ENCODE peak calls at places on chromosome X, in four cellular contexts. X, W, S and R are unnamed samples.

GRCh38 chrX:45619290-45619689 is 418.6 kb upstream of the DIPK2B start:
- DNase-seq in X (no peak), W (no peak), S (peak), R (no peak)

GRCh38 chrX:86148594-86148993 is 343 bp downstream of the DACH2 start:
- DNase-seq in X (no peak), W (no peak), S (no peak), R (no peak)

GRCh38 chrX:57241967-57242366 is 44.5 kb upstream of the FAAH2 start:
- DNase-seq in X (no peak), W (no peak), S (no peak), R (no peak)

GRCh38 chrX:11597479-11597878 is 68.2 kb downstream of the ARHGAP6 start:
- DNase-seq in X (no peak), W (no peak), S (no peak), R (no peak)

GRCh38 chrX:70129811-70130210 is 3.4 kb upstream of the IGBP1 start:
- DNase-seq in X (no peak), W (no peak), S (no peak), R (no peak)

GRCh38 chrX:10794203-10794630 is 173.8 kb upstream of the MID1 start:
- DNase-seq in X (no peak), W (no peak), S (no peak), R (no peak)

GRCh38 chrX:9995855-9996339 is 28.7 kb downstream of the CLDN34 start:
- DNase-seq in X (peak), W (peak), S (peak), R (peak)

GRCh38 chrX:154490021-154490413 is 412 bp downstream of the SLC10A3 start:
- DNase-seq in X (peak), W (no peak), S (no peak), R (peak)

GRCh38 chrX:6226053-6226645 is 2.5 kb downstream of the NLGN4X start:
- DNase-seq in X (no peak), W (no peak), S (no peak), R (no peak)

GRCh38 chrX:25028726-25029125 is 13.0 kb upstream of the ARX start:
- DNase-seq in X (no peak), W (no peak), S (peak), R (no peak)

GRCh38 chrX:64206556-64207162 is 1.2 kb upstream of the AMER1 start:
- DNase-seq in X (peak), W (no peak), S (no peak), R (peak)

GRCh38 chrX:70505451-70505841 is 60.8 kb downstream of the DLG3 start:
- DNase-seq in X (no peak), W (no peak), S (no peak), R (no peak)

GRCh38 chrX:150870487-150871340 is 27.8 kb downstream of the CD99L2 start:
- DNase-seq in X (no peak), W (no peak), S (no peak), R (no peak)

GRCh38 chrX:1239681-1240142 is 27.3 kb upstream of the CRLF2 start:
- DNase-seq in X (no peak), W (peak), S (no peak), R (peak)

GRCh38 chrX:154315416-154315815 is 19.8 kb downstream of the TKTL1 start:
- DNase-seq in X (no peak), W (no peak), S (no peak), R (no peak)

GRCh38 chrX:65900850-65901844 is 138.7 kb downstream of the VSIG4 start:
- DNase-seq in X (no peak), W (no peak), S (no peak), R (no peak)

GRCh38 chrX:73768886-73769285 is 205.9 kb downstream of the CHIC1 start:
- DNase-seq in X (no peak), W (no peak), S (no peak), R (no peak)

GRCh38 chrX:46236411-46236810 is 308.8 kb downstream of the ZNF674 start:
- DNase-seq in X (no peak), W (no peak), S (no peak), R (no peak)

GRCh38 chrX:154093965-154094364 is 3.6 kb downstream of the MECP2 start:
- DNase-seq in X (no peak), W (no peak), S (no peak), R (no peak)

GRCh38 chrX:151929131-151929530 is 16.4 kb downstream of the MAGEA4 start:
- DNase-seq in X (no peak), W (no peak), S (no peak), R (no peak)

GRCh38 chrX:127138218-127138617 is 318.7 kb downstream of the PRR32 start:
- DNase-seq in X (no peak), W (no peak), S (no peak), R (no peak)

GRCh38 chrX:1535241-1536041 is 1.5 kb downstream of the P2RY8 start:
- DNase-seq in X (peak), W (peak), S (no peak), R (peak)

GRCh38 chrX:77788050-77788449 is 2.0 kb upstream of the ATRX start:
- DNase-seq in X (peak), W (no peak), S (peak), R (peak)

GRCh38 chrX:65697915-65698796 is 30.7 kb downstream of the MSN start:
- DNase-seq in X (peak), W (no peak), S (no peak), R (peak)

GRCh38 chrX:152806035-152806434 is 24.5 kb downstream of the CETN2 start:
- DNase-seq in X (no peak), W (no peak), S (no peak), R (no peak)

GRCh38 chrX:110391086-110391485 is 32.4 kb downstream of the RTL9 start:
- DNase-seq in X (no peak), W (no peak), S (no peak), R (no peak)

GRCh38 chrX:153551135-153551534 is 33.7 kb downstream of the ATP2B3 start:
- DNase-seq in X (no peak), W (no peak), S (peak), R (no peak)

GRCh38 chrX:114611018-114611619 is 27.2 kb downstream of the HTR2C start:
- DNase-seq in X (peak), W (no peak), S (no peak), R (peak)

GRCh38 chrX:23333842-23334535 is 660 bp upstream of the PTCHD1 start:
- DNase-seq in X (no peak), W (peak), S (no peak), R (no peak)

GRCh38 chrX:55056820-55057690 is 17.8 kb upstream of the PAGE2B start:
- DNase-seq in X (no peak), W (no peak), S (peak), R (peak)

GRCh38 chrX:9626379-9626778 is 139.3 kb downstream of the GPR143 start:
- DNase-seq in X (no peak), W (no peak), S (no peak), R (no peak)

GRCh38 chrX:132636080-132636479 is 147.2 kb upstream of the MBNL3 start:
- DNase-seq in X (no peak), W (no peak), S (no peak), R (no peak)

GRCh38 chrX:14032383-14032782 is 2.7 kb upstream of the GEMIN8 start:
- DNase-seq in X (peak), W (no peak), S (no peak), R (peak)

GRCh38 chrX:150761176-150761818 is 68.1 kb downstream of the MTMR1 start:
- DNase-seq in X (no peak), W (no peak), S (no peak), R (no peak)

GRCh38 chrX:25009407-25009806 is 6.4 kb downstream of the ARX start:
- DNase-seq in X (no peak), W (no peak), S (no peak), R (no peak)

GRCh38 chrX:69178592-69178991 is 13.3 kb upstream of the PJA1 start:
- DNase-seq in X (no peak), W (no peak), S (no peak), R (no peak)

GRCh38 chrX:331772-332495 is 13.3 kb upstream of the GTPBP6 start:
- DNase-seq in X (no peak), W (no peak), S (no peak), R (no peak)

GRCh38 chrX:124335598-124335997 is 3.1 kb downstream of the TEX13D start:
- DNase-seq in X (no peak), W (no peak), S (no peak), R (no peak)

GRCh38 chrX:153651540-153652079 is 4.6 kb downstream of the DUSP9 start:
- DNase-seq in X (peak), W (no peak), S (no peak), R (no peak)

DNA sequence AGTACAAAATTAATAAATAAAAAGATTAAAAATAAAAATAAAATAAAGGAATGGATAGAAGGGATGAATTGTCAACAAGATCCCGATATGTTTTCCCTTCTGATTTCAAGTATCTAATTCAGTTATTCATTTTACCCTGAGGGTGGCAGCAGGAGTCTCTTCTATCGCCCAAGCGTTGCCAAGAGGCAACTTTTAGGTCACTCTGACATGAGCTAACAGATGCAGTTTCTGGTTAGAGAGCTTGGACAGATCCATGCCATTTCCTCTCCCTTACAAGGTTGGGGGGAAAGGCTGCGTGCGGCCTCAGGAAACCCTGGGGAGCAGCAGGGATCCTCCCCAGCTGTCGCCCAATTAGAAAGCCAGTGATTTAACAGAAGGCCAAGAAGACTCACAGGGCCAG is 35.3 kb upstream of the WAS start:
- DNase-seq in X (peak), W (peak), S (peak), R (peak)
- TF ChIP-seq CTCF in X (peak), W (peak), S (no peak), R (peak)

DNA sequence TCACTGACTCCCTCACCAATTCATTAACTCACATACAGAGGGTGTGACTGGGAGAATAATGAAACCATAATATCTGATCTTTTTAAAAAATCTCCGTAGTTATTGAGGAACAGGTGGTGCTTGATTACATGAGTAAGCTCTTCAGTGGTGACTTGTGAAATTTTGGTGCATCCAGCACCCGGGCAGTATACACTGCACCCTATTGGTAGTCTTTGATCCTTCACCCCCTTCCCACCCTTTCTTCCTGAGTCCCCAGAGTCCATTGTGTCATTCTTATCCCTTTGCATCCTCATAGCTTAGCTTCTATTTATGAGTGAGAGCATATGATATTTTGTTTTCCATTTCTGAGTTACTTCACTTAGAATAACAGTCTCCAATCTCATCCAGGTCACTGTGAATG is 1143.8 kb downstream of the PCDH19 start:
- DNase-seq in X (no peak), W (no peak), S (no peak), R (no peak)
- TF ChIP-seq CTCF in X (no peak), W (no peak), S (no peak), R (no peak)

GRCh38 chrX:123173833-123174232 is 10.2 kb upstream of the GRIA3 start:
- DNase-seq in X (peak), W (no peak), S (no peak), R (no peak)
- TF ChIP-seq CTCF in X (peak), W (no peak), S (no peak), R (no peak)

DNA sequence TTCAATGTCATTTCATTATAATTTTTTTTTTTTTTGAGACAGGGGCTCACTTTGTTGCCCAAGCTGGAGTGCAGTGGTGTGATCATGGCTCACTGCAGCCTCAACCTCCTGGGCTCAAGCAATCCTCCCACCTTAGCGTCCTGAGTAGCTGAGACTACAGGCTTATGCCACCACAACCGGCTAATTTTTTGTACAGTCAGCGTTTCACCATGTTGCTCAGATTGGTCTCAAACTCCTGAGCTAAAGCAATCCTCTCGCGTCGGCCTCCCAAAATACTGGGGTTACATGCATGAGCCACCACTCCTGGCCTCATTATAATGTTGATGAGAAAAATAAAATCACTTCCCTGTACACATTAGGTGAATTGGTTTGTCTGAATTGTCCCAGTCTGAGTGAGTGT is 16.9 kb downstream of the TAF7L start:
- DNase-seq in X (no peak), W (no peak), S (no peak), R (no peak)
- TF ChIP-seq CTCF in X (no peak), W (no peak), S (no peak), R (no peak)

GRCh38 chrX:19193584-19193983 is 71.3 kb upstream of the ADGRG2 start:
- DNase-seq in X (no peak), W (no peak), S (no peak), R (no peak)

GRCh38 chrX:19198448-19198847 is 76.2 kb upstream of the ADGRG2 start:
- DNase-seq in X (no peak), W (no peak), S (no peak), R (no peak)

GRCh38 chrX:19190902-19191301 is 68.6 kb upstream of the ADGRG2 start:
- DNase-seq in X (no peak), W (no peak), S (no peak), R (no peak)

GRCh38 chrX:19195243-19195610 is 73.0 kb upstream of the ADGRG2 start:
- DNase-seq in X (no peak), W (no peak), S (no peak), R (no peak)

GRCh38 chrX:19194285-19195242 is 72.3 kb upstream of the ADGRG2 start:
- DNase-seq in X (no peak), W (no peak), S (no peak), R (peak)
- TF ChIP-seq CTCF in X (no peak), W (no peak), S (no peak), R (no peak)

GRCh38 chrX:130015181-130015580 is 32.7 kb downstream of the BCORL1 start:
- DNase-seq in X (no peak), W (no peak), S (no peak), R (no peak)
- TF ChIP-seq CTCF in X (no peak), W (no peak), S (no peak), R (no peak)

GRCh38 chrX:27555514-27555913 is 34.6 kb upstream of the DCAF8L2 start:
- DNase-seq in X (peak), W (no peak), S (no peak), R (no peak)
- TF ChIP-seq CTCF in X (peak), W (no peak), S (no peak), R (no peak)

GRCh38 chrX:106862972-106863688 is 40.0 kb downstream of the RIPPLY1 start:
- DNase-seq in X (peak), W (no peak), S (no peak), R (peak)
- TF ChIP-seq CTCF in X (peak), W (no peak), S (peak), R (peak)

GRCh38 chrX:39477438-39478120 is 620.2 kb downstream of the BCOR start:
- DNase-seq in X (no peak), W (no peak), S (no peak), R (peak)
- TF ChIP-seq CTCF in X (peak), W (no peak), S (no peak), R (peak)

GRCh38 chrX:121307441-121307840 is 260.0 kb downstream of the GLUD2 start:
- DNase-seq in X (no peak), W (no peak), S (no peak), R (no peak)

GRCh38 chrX:121310820-121311219 is 263.4 kb downstream of the GLUD2 start:
- DNase-seq in X (no peak), W (no peak), S (no peak), R (no peak)

GRCh38 chrX:121308276-121308805 is 260.9 kb downstream of the GLUD2 start:
- DNase-seq in X (peak), W (no peak), S (peak), R (peak)
- TF ChIP-seq CTCF in X (peak), W (no peak), S (peak), R (peak)